ENCODE peak calls at places on chromosomes 13 and 19, in seven cellular contexts. K, S, G, M, E, X and U are unnamed samples.

GRCh38 chr19:38359242-38360021 is 14.9 kb upstream of the PSMD8 start:
- DNase-seq in K (no peak), S (no peak), G (no peak), M (no peak), E (no peak), X (no peak), U (no peak)

GRCh38 chr19:9060559-9061340 is 26.1 kb upstream of the OR1M1 start:
- DNase-seq in K (no peak), S (no peak), G (no peak), M (no peak), E (no peak), X (no peak), U (no peak)

GRCh38 chr13:64529874-64530485 is 2700.2 kb downstream of the PCDH9 start:
- DNase-seq in K (no peak), S (no peak), G (no peak), M (peak), E (no peak), X (no peak), U (no peak)

GRCh38 chr19:11473725-11474124 is 7.1 kb downstream of the ELAVL3 start:
- DNase-seq in K (no peak), S (no peak), G (no peak), M (no peak), E (no peak), X (no peak), U (no peak)

GRCh38 chr13:75670496-75670895 is 34.4 kb downstream of the LMO7 start:
- DNase-seq in K (no peak), S (peak), G (no peak), M (peak), E (no peak), X (peak), U (no peak)

GRCh38 chr13:63010072-63010658 is 1594.5 kb upstream of the PCDH20 start:
- DNase-seq in K (no peak), S (no peak), G (no peak), M (no peak), E (no peak), X (no peak), U (no peak)

GRCh38 chr13:35500071-35500595 is 23.6 kb upstream of the MAB21L1 start:
- DNase-seq in K (no peak), S (no peak), G (no peak), M (no peak), E (no peak), X (no peak), U (no peak)

GRCh38 chr19:50496189-50497029 is 14.6 kb downstream of the JOSD2 start:
- DNase-seq in K (peak), S (no peak), G (no peak), M (no peak), E (peak), X (no peak), U (peak)

GRCh38 chr13:74669149-74669548 is 534.9 kb upstream of the KLF12 start:
- DNase-seq in K (no peak), S (no peak), G (no peak), M (no peak), E (no peak), X (no peak), U (no peak)

GRCh38 chr13:103810026-103810425 is 743.8 kb upstream of the SLC10A2 start:
- DNase-seq in K (no peak), S (no peak), G (no peak), M (no peak), E (no peak), X (no peak), U (no peak)

GRCh38 chr19:53936035-53936434 is 26.7 kb upstream of the CACNG8 start:
- DNase-seq in K (no peak), S (no peak), G (no peak), M (no peak), E (no peak), X (no peak), U (no peak)

GRCh38 chr13:62793850-62794249 is 1378.2 kb upstream of the PCDH20 start:
- DNase-seq in K (no peak), S (no peak), G (no peak), M (no peak), E (no peak), X (no peak), U (no peak)

GRCh38 chr19:14383898-14384669 is 2.8 kb downstream of the ADGRE5 start:
- DNase-seq in K (peak), S (peak), G (peak), M (peak), E (peak), X (peak), U (no peak)

GRCh38 chr19:46226438-46226973 is 3.0 kb upstream of the IGFL1 start:
- DNase-seq in K (no peak), S (no peak), G (no peak), M (no peak), E (no peak), X (no peak), U (peak)

GRCh38 chr19:39160889-39161672 is 35.5 kb downstream of the PAK4 start:
- DNase-seq in K (no peak), S (no peak), G (peak), M (peak), E (no peak), X (peak), U (no peak)

GRCh38 chr19:49844138-49844740 is 6.7 kb upstream of the PTOV1 start:
- DNase-seq in K (peak), S (no peak), G (no peak), M (no peak), E (no peak), X (no peak), U (no peak)

GRCh38 chr13:89361909-89362308 is 1690.7 kb downstream of the SLITRK5 start:
- DNase-seq in K (no peak), S (no peak), G (peak), M (peak), E (no peak), X (peak), U (no peak)

GRCh38 chr19:3346677-3347353 is 19.6 kb upstream of the NFIC start:
- DNase-seq in K (peak), S (no peak), G (no peak), M (peak), E (no peak), X (no peak), U (peak)

GRCh38 chr19:16594131-16594586 is 21.9 kb upstream of the SLC35E1 start:
- DNase-seq in K (no peak), S (no peak), G (no peak), M (no peak), E (peak), X (no peak), U (no peak)

GRCh38 chr19:16596399-16596798 is 24.2 kb upstream of the SLC35E1 start:
- DNase-seq in K (no peak), S (no peak), G (no peak), M (no peak), E (no peak), X (no peak), U (no peak)

GRCh38 chr19:16595097-16595496 is 22.9 kb upstream of the SLC35E1 start:
- DNase-seq in K (no peak), S (no peak), G (no peak), M (no peak), E (peak), X (no peak), U (no peak)

GRCh38 chr19:16593181-16593580 is 21.0 kb upstream of the SLC35E1 start:
- DNase-seq in K (no peak), S (no peak), G (no peak), M (no peak), E (no peak), X (no peak), U (no peak)

DNA sequence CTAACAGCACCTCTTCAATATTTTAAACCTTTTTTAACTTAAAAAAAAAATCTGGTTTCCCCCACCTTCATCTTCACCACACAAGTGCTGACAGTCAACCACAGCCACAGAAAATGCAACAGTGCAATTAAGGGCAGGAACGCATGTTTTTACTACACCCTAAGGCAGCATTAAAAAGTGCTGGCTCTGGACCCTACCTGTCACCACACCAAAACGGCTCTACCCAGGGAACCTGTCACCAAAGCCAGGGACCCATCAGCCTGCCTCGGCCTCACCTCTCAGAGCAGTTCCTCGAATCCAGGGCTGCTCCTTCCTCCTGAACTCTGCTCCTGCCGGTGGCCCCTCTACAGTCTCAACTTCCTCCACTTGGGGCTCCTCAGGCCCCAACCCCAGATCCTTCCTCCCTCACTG is 22.5 kb upstream of the SLC35E1 start:
- DNase-seq in K (no peak), S (no peak), G (no peak), M (no peak), E (peak), X (no peak), U (no peak)
- H3K27ac ChIP-seq in K (no peak), S (no peak), G (no peak), M (no peak), E (peak), X (no peak), U (no peak)

GRCh38 chr19:40623403-40624239 is 22.5 kb downstream of the LTBP4 start:
- DNase-seq in K (no peak), S (no peak), G (no peak), M (peak), E (no peak), X (peak), U (no peak)
- H3K4me3 ChIP-seq in K (no peak), S (no peak), G (no peak), M (no peak), E (no peak), X (no peak), U (no peak)

GRCh38 chr19:13001166-13001501 is 5.9 kb downstream of the NFIX start:
- DNase-seq in K (no peak), S (no peak), G (no peak), M (no peak), E (no peak), X (no peak), U (no peak)
- H3K27ac ChIP-seq in K (peak), S (no peak), G (no peak), M (peak), E (no peak), X (no peak), U (peak)

DNA sequence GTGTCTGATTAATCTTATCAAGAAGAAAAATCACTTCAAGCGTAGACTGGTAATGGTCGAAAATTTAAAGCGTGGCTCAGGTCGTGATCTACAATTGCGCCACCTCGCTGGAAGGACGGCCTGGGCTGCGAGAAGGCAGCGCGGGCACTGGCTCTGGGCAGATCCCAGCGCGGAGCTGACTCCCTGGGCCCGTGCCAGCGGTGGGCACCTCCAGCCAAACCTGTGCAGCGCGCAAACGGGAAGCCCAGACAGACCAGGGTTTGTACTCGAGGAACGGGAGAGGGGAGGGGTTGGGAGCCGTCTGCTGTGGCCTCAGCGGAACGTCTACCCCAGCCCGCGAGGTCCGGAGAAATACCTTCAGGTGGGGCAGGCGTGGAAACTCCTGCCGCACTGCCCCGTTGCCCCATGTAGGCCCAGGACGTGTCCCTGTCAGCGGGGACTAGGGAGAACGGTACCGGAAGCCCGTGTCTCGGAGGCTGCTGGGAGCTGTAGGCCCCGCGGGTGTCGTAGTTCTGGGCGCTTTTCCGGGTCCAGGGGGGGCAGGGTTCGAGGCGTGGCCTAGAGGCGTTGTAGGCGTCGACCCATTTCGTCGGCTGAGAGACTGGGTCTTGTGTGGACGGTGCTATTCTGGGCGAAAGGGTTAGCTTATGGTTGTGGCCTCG is 21.1 kb downstream of the ZNF274 start:
- DNase-seq in K (no peak), S (no peak), G (no peak), M (peak), E (no peak), X (no peak), U (no peak)
- H3K4me3 ChIP-seq in K (no peak), S (peak), G (no peak), M (no peak), E (no peak), X (no peak), U (no peak)

GRCh38 chr19:18473706-18474087 is 35.8 kb upstream of the ISYNA1 start:
- DNase-seq in K (no peak), S (no peak), G (no peak), M (no peak), E (no peak), X (no peak), U (no peak)
- H3K27ac ChIP-seq in K (peak), S (no peak), G (no peak), M (no peak), E (peak), X (peak), U (peak)

GRCh38 chr13:32024750-32025149 is 6.8 kb upstream of the FRY start:
- DNase-seq in K (no peak), S (no peak), G (no peak), M (no peak), E (no peak), X (no peak), U (no peak)
- H3K4me3 ChIP-seq in K (no peak), S (no peak), G (no peak), M (no peak), E (no peak), X (no peak), U (no peak)